ENCODE peak calls at places on chromosomes 11 and 22, in six cellular contexts. One of them, this sample, is unnamed.
A peak's percentile ranks its signal among the peaks of the same experiment; 100 is the strongest.

GRCh38 chr22:41564563-41564962 is 3.8 kb downstream of the CSDC2 start:
- DNase-seq in activated T-helper 1 cell treated with Interleukin-2 at 50 U/mL for 16 hours: no peak
- DNase-seq in activated CD4-positive, alpha-beta T cell treated with anti-CD3 and anti-CD28 coated beads, Interleukin-2, amount 50 U/mL, for 48 hours: no peak
- DNase-seq in iPS DF 6.9: no peak
- DNase-seq in activated naive CD4-positive, alpha-beta T cell: no peak
- DNase-seq in activated CD4-positive, CD25-positive, alpha-beta regulatory T cell treated with anti-CD3 and anti-CD28 coated beads, Interleukin-2, amount 50 U/mL, for 16 hours: no peak
- DNase-seq in this sample: no peak

GRCh38 chr22:42344391-42344861 is 74.0 kb upstream of the TCF20 start:
- DNase-seq in activated CD4-positive, CD25-positive, alpha-beta regulatory T cell treated with anti-CD3 and anti-CD28 coated beads, Interleukin-2, amount 50 U/mL, for 16 hours: no peak
- DNase-seq in activated T-helper 1 cell treated with Interleukin-2 at 50 U/mL for 16 hours: no peak
- DNase-seq in iPS DF 6.9: no peak
- DNase-seq in activated CD4-positive, alpha-beta T cell treated with anti-CD3 and anti-CD28 coated beads, Interleukin-2, amount 50 U/mL, for 48 hours: no peak
- DNase-seq in activated naive CD4-positive, alpha-beta T cell: no peak
- DNase-seq in this sample: no peak

GRCh38 chr22:31951201-31952093 is 7.1 kb downstream of the YWHAH start:
- DNase-seq in activated CD4-positive, CD25-positive, alpha-beta regulatory T cell treated with anti-CD3 and anti-CD28 coated beads, Interleukin-2, amount 50 U/mL, for 16 hours: no peak
- DNase-seq in iPS DF 6.9: no peak
- DNase-seq in activated CD4-positive, alpha-beta T cell treated with anti-CD3 and anti-CD28 coated beads, Interleukin-2, amount 50 U/mL, for 48 hours: peak; percentile 57
- DNase-seq in activated naive CD4-positive, alpha-beta T cell: no peak
- DNase-seq in activated T-helper 1 cell treated with Interleukin-2 at 50 U/mL for 16 hours: no peak
- DNase-seq in this sample: no peak

GRCh38 chr11:115580416-115580815 is 76.2 kb upstream of the CADM1 start:
- DNase-seq in activated CD4-positive, alpha-beta T cell treated with anti-CD3 and anti-CD28 coated beads, Interleukin-2, amount 50 U/mL, for 48 hours: no peak
- DNase-seq in iPS DF 6.9: no peak
- DNase-seq in activated naive CD4-positive, alpha-beta T cell: no peak
- DNase-seq in activated CD4-positive, CD25-positive, alpha-beta regulatory T cell treated with anti-CD3 and anti-CD28 coated beads, Interleukin-2, amount 50 U/mL, for 16 hours: no peak
- DNase-seq in activated T-helper 1 cell treated with Interleukin-2 at 50 U/mL for 16 hours: no peak
- DNase-seq in this sample: no peak

GRCh38 chr22:45238431-45239377 is 2.0 kb downstream of the KIAA0930 start:
- DNase-seq in activated naive CD4-positive, alpha-beta T cell: no peak
- DNase-seq in activated T-helper 1 cell treated with Interleukin-2 at 50 U/mL for 16 hours: no peak
- DNase-seq in iPS DF 6.9: no peak
- DNase-seq in activated CD4-positive, CD25-positive, alpha-beta regulatory T cell treated with anti-CD3 and anti-CD28 coated beads, Interleukin-2, amount 50 U/mL, for 16 hours: no peak
- DNase-seq in activated CD4-positive, alpha-beta T cell treated with anti-CD3 and anti-CD28 coated beads, Interleukin-2, amount 50 U/mL, for 48 hours: no peak
- DNase-seq in this sample: no peak

GRCh38 chr22:37428649-37429586 is 1.6 kb upstream of the ELFN2 start:
- DNase-seq in activated T-helper 1 cell treated with Interleukin-2 at 50 U/mL for 16 hours: peak; percentile 17
- DNase-seq in activated CD4-positive, CD25-positive, alpha-beta regulatory T cell treated with anti-CD3 and anti-CD28 coated beads, Interleukin-2, amount 50 U/mL, for 16 hours: peak; percentile 21
- DNase-seq in activated CD4-positive, alpha-beta T cell treated with anti-CD3 and anti-CD28 coated beads, Interleukin-2, amount 50 U/mL, for 48 hours: peak; percentile 66
- DNase-seq in iPS DF 6.9: no peak
- DNase-seq in activated naive CD4-positive, alpha-beta T cell: peak; percentile 20
- DNase-seq in this sample: peak; percentile 76

GRCh38 chr11:75547617-75548054 is 14.4 kb upstream of the SERPINH1 start:
- DNase-seq in activated CD4-positive, CD25-positive, alpha-beta regulatory T cell treated with anti-CD3 and anti-CD28 coated beads, Interleukin-2, amount 50 U/mL, for 16 hours: no peak
- DNase-seq in activated CD4-positive, alpha-beta T cell treated with anti-CD3 and anti-CD28 coated beads, Interleukin-2, amount 50 U/mL, for 48 hours: peak; percentile 58
- DNase-seq in activated T-helper 1 cell treated with Interleukin-2 at 50 U/mL for 16 hours: no peak
- DNase-seq in activated naive CD4-positive, alpha-beta T cell: no peak
- DNase-seq in iPS DF 6.9: peak; percentile 57
- DNase-seq in this sample: peak; percentile 78

GRCh38 chr11:106708348-106708747 is 309.9 kb downstream of the GUCY1A2 start:
- DNase-seq in iPS DF 6.9: no peak
- DNase-seq in activated CD4-positive, alpha-beta T cell treated with anti-CD3 and anti-CD28 coated beads, Interleukin-2, amount 50 U/mL, for 48 hours: no peak
- DNase-seq in activated naive CD4-positive, alpha-beta T cell: no peak
- DNase-seq in activated CD4-positive, CD25-positive, alpha-beta regulatory T cell treated with anti-CD3 and anti-CD28 coated beads, Interleukin-2, amount 50 U/mL, for 16 hours: no peak
- DNase-seq in activated T-helper 1 cell treated with Interleukin-2 at 50 U/mL for 16 hours: no peak
- DNase-seq in this sample: no peak

GRCh38 chr11:33598426-33599069 is 102.1 kb downstream of the C11orf91 start:
- DNase-seq in activated naive CD4-positive, alpha-beta T cell: no peak
- DNase-seq in iPS DF 6.9: no peak
- DNase-seq in activated CD4-positive, alpha-beta T cell treated with anti-CD3 and anti-CD28 coated beads, Interleukin-2, amount 50 U/mL, for 48 hours: no peak
- DNase-seq in activated T-helper 1 cell treated with Interleukin-2 at 50 U/mL for 16 hours: no peak
- DNase-seq in activated CD4-positive, CD25-positive, alpha-beta regulatory T cell treated with anti-CD3 and anti-CD28 coated beads, Interleukin-2, amount 50 U/mL, for 16 hours: no peak
- DNase-seq in this sample: no peak

GRCh38 chr11:65381721-65382035 is 768 bp downstream of the SLC25A45 start:
- DNase-seq in activated T-helper 1 cell treated with Interleukin-2 at 50 U/mL for 16 hours: no peak
- DNase-seq in activated CD4-positive, alpha-beta T cell treated with anti-CD3 and anti-CD28 coated beads, Interleukin-2, amount 50 U/mL, for 48 hours: no peak
- DNase-seq in iPS DF 6.9: no peak
- DNase-seq in activated CD4-positive, CD25-positive, alpha-beta regulatory T cell treated with anti-CD3 and anti-CD28 coated beads, Interleukin-2, amount 50 U/mL, for 16 hours: no peak
- DNase-seq in activated naive CD4-positive, alpha-beta T cell: no peak
- DNase-seq in this sample: no peak

GRCh38 chr11:74577624-74578396 is 14.6 kb upstream of the POLD3 start:
- DNase-seq in activated T-helper 1 cell treated with Interleukin-2 at 50 U/mL for 16 hours: no peak
- DNase-seq in activated naive CD4-positive, alpha-beta T cell: no peak
- DNase-seq in iPS DF 6.9: no peak
- DNase-seq in activated CD4-positive, alpha-beta T cell treated with anti-CD3 and anti-CD28 coated beads, Interleukin-2, amount 50 U/mL, for 48 hours: no peak
- DNase-seq in activated CD4-positive, CD25-positive, alpha-beta regulatory T cell treated with anti-CD3 and anti-CD28 coated beads, Interleukin-2, amount 50 U/mL, for 16 hours: no peak
- DNase-seq in this sample: no peak

GRCh38 chr11:31656051-31656450 is 146.5 kb downstream of the ELP4 start:
- DNase-seq in activated CD4-positive, CD25-positive, alpha-beta regulatory T cell treated with anti-CD3 and anti-CD28 coated beads, Interleukin-2, amount 50 U/mL, for 16 hours: no peak
- DNase-seq in activated T-helper 1 cell treated with Interleukin-2 at 50 U/mL for 16 hours: no peak
- DNase-seq in activated CD4-positive, alpha-beta T cell treated with anti-CD3 and anti-CD28 coated beads, Interleukin-2, amount 50 U/mL, for 48 hours: no peak
- DNase-seq in activated naive CD4-positive, alpha-beta T cell: no peak
- DNase-seq in iPS DF 6.9: no peak
- DNase-seq in this sample: no peak

GRCh38 chr22:22110548-22111266 is 128.1 kb upstream of the TOP3B start:
- DNase-seq in activated CD4-positive, CD25-positive, alpha-beta regulatory T cell treated with anti-CD3 and anti-CD28 coated beads, Interleukin-2, amount 50 U/mL, for 16 hours: no peak
- DNase-seq in activated T-helper 1 cell treated with Interleukin-2 at 50 U/mL for 16 hours: no peak
- DNase-seq in activated naive CD4-positive, alpha-beta T cell: no peak
- DNase-seq in activated CD4-positive, alpha-beta T cell treated with anti-CD3 and anti-CD28 coated beads, Interleukin-2, amount 50 U/mL, for 48 hours: peak; percentile 63
- DNase-seq in iPS DF 6.9: peak; percentile 25
- DNase-seq in this sample: no peak

GRCh38 chr11:118915941-118916841 is 9.5 kb downstream of the BCL9L start:
- DNase-seq in activated CD4-positive, alpha-beta T cell treated with anti-CD3 and anti-CD28 coated beads, Interleukin-2, amount 50 U/mL, for 48 hours: no peak
- DNase-seq in activated CD4-positive, CD25-positive, alpha-beta regulatory T cell treated with anti-CD3 and anti-CD28 coated beads, Interleukin-2, amount 50 U/mL, for 16 hours: no peak
- DNase-seq in iPS DF 6.9: no peak
- DNase-seq in activated T-helper 1 cell treated with Interleukin-2 at 50 U/mL for 16 hours: no peak
- DNase-seq in activated naive CD4-positive, alpha-beta T cell: no peak
- DNase-seq in this sample: no peak

GRCh38 chr11:10076458-10077141 is 217.4 kb downstream of the SBF2 start:
- DNase-seq in activated T-helper 1 cell treated with Interleukin-2 at 50 U/mL for 16 hours: no peak
- DNase-seq in activated CD4-positive, alpha-beta T cell treated with anti-CD3 and anti-CD28 coated beads, Interleukin-2, amount 50 U/mL, for 48 hours: peak; percentile 48
- DNase-seq in activated CD4-positive, CD25-positive, alpha-beta regulatory T cell treated with anti-CD3 and anti-CD28 coated beads, Interleukin-2, amount 50 U/mL, for 16 hours: peak; percentile 4
- DNase-seq in iPS DF 6.9: peak; percentile 48
- DNase-seq in activated naive CD4-positive, alpha-beta T cell: no peak
- DNase-seq in this sample: no peak

GRCh38 chr11:45021001-45021400 is 70.3 kb upstream of the TP53I11 start:
- DNase-seq in activated CD4-positive, alpha-beta T cell treated with anti-CD3 and anti-CD28 coated beads, Interleukin-2, amount 50 U/mL, for 48 hours: no peak
- DNase-seq in activated T-helper 1 cell treated with Interleukin-2 at 50 U/mL for 16 hours: no peak
- DNase-seq in activated CD4-positive, CD25-positive, alpha-beta regulatory T cell treated with anti-CD3 and anti-CD28 coated beads, Interleukin-2, amount 50 U/mL, for 16 hours: no peak
- DNase-seq in activated naive CD4-positive, alpha-beta T cell: no peak
- DNase-seq in iPS DF 6.9: no peak
- DNase-seq in this sample: no peak

GRCh38 chr11:126917531-126918204 is 82.9 kb downstream of the KIRREL3 start:
- DNase-seq in iPS DF 6.9: no peak
- DNase-seq in activated CD4-positive, alpha-beta T cell treated with anti-CD3 and anti-CD28 coated beads, Interleukin-2, amount 50 U/mL, for 48 hours: peak; percentile 25
- DNase-seq in activated T-helper 1 cell treated with Interleukin-2 at 50 U/mL for 16 hours: no peak
- DNase-seq in activated CD4-positive, CD25-positive, alpha-beta regulatory T cell treated with anti-CD3 and anti-CD28 coated beads, Interleukin-2, amount 50 U/mL, for 16 hours: no peak
- DNase-seq in activated naive CD4-positive, alpha-beta T cell: no peak
- DNase-seq in this sample: no peak

GRCh38 chr11:62575156-62575555 is 1.5 kb upstream of the EEF1G start:
- DNase-seq in activated T-helper 1 cell treated with Interleukin-2 at 50 U/mL for 16 hours: no peak
- DNase-seq in iPS DF 6.9: no peak
- DNase-seq in activated CD4-positive, alpha-beta T cell treated with anti-CD3 and anti-CD28 coated beads, Interleukin-2, amount 50 U/mL, for 48 hours: no peak
- DNase-seq in activated CD4-positive, CD25-positive, alpha-beta regulatory T cell treated with anti-CD3 and anti-CD28 coated beads, Interleukin-2, amount 50 U/mL, for 16 hours: no peak
- DNase-seq in activated naive CD4-positive, alpha-beta T cell: no peak
- DNase-seq in this sample: no peak

GRCh38 chr11:19651654-19652053 is 61.0 kb upstream of the NAV2 start:
- DNase-seq in iPS DF 6.9: no peak
- DNase-seq in activated naive CD4-positive, alpha-beta T cell: no peak
- DNase-seq in activated CD4-positive, alpha-beta T cell treated with anti-CD3 and anti-CD28 coated beads, Interleukin-2, amount 50 U/mL, for 48 hours: no peak
- DNase-seq in activated T-helper 1 cell treated with Interleukin-2 at 50 U/mL for 16 hours: no peak
- DNase-seq in activated CD4-positive, CD25-positive, alpha-beta regulatory T cell treated with anti-CD3 and anti-CD28 coated beads, Interleukin-2, amount 50 U/mL, for 16 hours: no peak
- DNase-seq in this sample: no peak

GRCh38 chr22:26666035-26666338 is 8.6 kb downstream of the MIAT start:
- DNase-seq in iPS DF 6.9: no peak
- DNase-seq in activated T-helper 1 cell treated with Interleukin-2 at 50 U/mL for 16 hours: no peak
- DNase-seq in activated CD4-positive, alpha-beta T cell treated with anti-CD3 and anti-CD28 coated beads, Interleukin-2, amount 50 U/mL, for 48 hours: no peak
- DNase-seq in activated CD4-positive, CD25-positive, alpha-beta regulatory T cell treated with anti-CD3 and anti-CD28 coated beads, Interleukin-2, amount 50 U/mL, for 16 hours: no peak
- DNase-seq in activated naive CD4-positive, alpha-beta T cell: no peak
- DNase-seq in this sample: no peak

GRCh38 chr22:46416537-46417267 is 81.2 kb downstream of the TRMU start:
- DNase-seq in activated CD4-positive, alpha-beta T cell treated with anti-CD3 and anti-CD28 coated beads, Interleukin-2, amount 50 U/mL, for 48 hours: no peak
- DNase-seq in activated CD4-positive, CD25-positive, alpha-beta regulatory T cell treated with anti-CD3 and anti-CD28 coated beads, Interleukin-2, amount 50 U/mL, for 16 hours: no peak
- DNase-seq in activated naive CD4-positive, alpha-beta T cell: no peak
- DNase-seq in activated T-helper 1 cell treated with Interleukin-2 at 50 U/mL for 16 hours: no peak
- DNase-seq in iPS DF 6.9: no peak
- DNase-seq in this sample: no peak

GRCh38 chr22:43310311-43310710 is 32.9 kb downstream of the SCUBE1 start:
- DNase-seq in activated CD4-positive, alpha-beta T cell treated with anti-CD3 and anti-CD28 coated beads, Interleukin-2, amount 50 U/mL, for 48 hours: no peak
- DNase-seq in iPS DF 6.9: no peak
- DNase-seq in activated CD4-positive, CD25-positive, alpha-beta regulatory T cell treated with anti-CD3 and anti-CD28 coated beads, Interleukin-2, amount 50 U/mL, for 16 hours: no peak
- DNase-seq in activated T-helper 1 cell treated with Interleukin-2 at 50 U/mL for 16 hours: no peak
- DNase-seq in activated naive CD4-positive, alpha-beta T cell: no peak
- DNase-seq in this sample: no peak

GRCh38 chr22:46661221-46661851 is 41.1 kb downstream of the GRAMD4 start:
- DNase-seq in activated CD4-positive, alpha-beta T cell treated with anti-CD3 and anti-CD28 coated beads, Interleukin-2, amount 50 U/mL, for 48 hours: peak; percentile 61
- DNase-seq in activated CD4-positive, CD25-positive, alpha-beta regulatory T cell treated with anti-CD3 and anti-CD28 coated beads, Interleukin-2, amount 50 U/mL, for 16 hours: peak; percentile 25
- DNase-seq in activated naive CD4-positive, alpha-beta T cell: no peak
- DNase-seq in iPS DF 6.9: no peak
- DNase-seq in activated T-helper 1 cell treated with Interleukin-2 at 50 U/mL for 16 hours: peak; percentile 27
- DNase-seq in this sample: no peak

GRCh38 chr11:95119361-95120060 is 29.9 kb downstream of the ENDOD1 start:
- DNase-seq in activated CD4-positive, CD25-positive, alpha-beta regulatory T cell treated with anti-CD3 and anti-CD28 coated beads, Interleukin-2, amount 50 U/mL, for 16 hours: no peak
- DNase-seq in iPS DF 6.9: no peak
- DNase-seq in activated T-helper 1 cell treated with Interleukin-2 at 50 U/mL for 16 hours: no peak
- DNase-seq in activated naive CD4-positive, alpha-beta T cell: no peak
- DNase-seq in activated CD4-positive, alpha-beta T cell treated with anti-CD3 and anti-CD28 coated beads, Interleukin-2, amount 50 U/mL, for 48 hours: no peak
- DNase-seq in this sample: no peak

GRCh38 chr22:32760815-32761214 is 40.7 kb upstream of the TIMP3 start:
- DNase-seq in activated naive CD4-positive, alpha-beta T cell: no peak
- DNase-seq in activated CD4-positive, CD25-positive, alpha-beta regulatory T cell treated with anti-CD3 and anti-CD28 coated beads, Interleukin-2, amount 50 U/mL, for 16 hours: no peak
- DNase-seq in activated CD4-positive, alpha-beta T cell treated with anti-CD3 and anti-CD28 coated beads, Interleukin-2, amount 50 U/mL, for 48 hours: no peak
- DNase-seq in iPS DF 6.9: no peak
- DNase-seq in activated T-helper 1 cell treated with Interleukin-2 at 50 U/mL for 16 hours: no peak
- DNase-seq in this sample: no peak

GRCh38 chr11:65120831-65121230 is 1.1 kb downstream of the FAU start:
- DNase-seq in iPS DF 6.9: no peak
- DNase-seq in activated CD4-positive, CD25-positive, alpha-beta regulatory T cell treated with anti-CD3 and anti-CD28 coated beads, Interleukin-2, amount 50 U/mL, for 16 hours: no peak
- DNase-seq in activated CD4-positive, alpha-beta T cell treated with anti-CD3 and anti-CD28 coated beads, Interleukin-2, amount 50 U/mL, for 48 hours: no peak
- DNase-seq in activated naive CD4-positive, alpha-beta T cell: no peak
- DNase-seq in activated T-helper 1 cell treated with Interleukin-2 at 50 U/mL for 16 hours: no peak
- DNase-seq in this sample: no peak

GRCh38 chr11:6410695-6411430 is 8.0 kb downstream of the APBB1 start:
- DNase-seq in iPS DF 6.9: no peak
- DNase-seq in activated CD4-positive, alpha-beta T cell treated with anti-CD3 and anti-CD28 coated beads, Interleukin-2, amount 50 U/mL, for 48 hours: no peak
- DNase-seq in activated naive CD4-positive, alpha-beta T cell: no peak
- DNase-seq in activated T-helper 1 cell treated with Interleukin-2 at 50 U/mL for 16 hours: no peak
- DNase-seq in activated CD4-positive, CD25-positive, alpha-beta regulatory T cell treated with anti-CD3 and anti-CD28 coated beads, Interleukin-2, amount 50 U/mL, for 16 hours: no peak
- DNase-seq in this sample: no peak

GRCh38 chr11:95068549-95068948 is 1.8 kb downstream of the SRSF8 start:
- DNase-seq in iPS DF 6.9: no peak
- DNase-seq in activated naive CD4-positive, alpha-beta T cell: no peak
- DNase-seq in activated CD4-positive, alpha-beta T cell treated with anti-CD3 and anti-CD28 coated beads, Interleukin-2, amount 50 U/mL, for 48 hours: peak; percentile 69
- DNase-seq in activated T-helper 1 cell treated with Interleukin-2 at 50 U/mL for 16 hours: peak; percentile 49
- DNase-seq in activated CD4-positive, CD25-positive, alpha-beta regulatory T cell treated with anti-CD3 and anti-CD28 coated beads, Interleukin-2, amount 50 U/mL, for 16 hours: peak; percentile 47
- DNase-seq in this sample: no peak

GRCh38 chr11:68825603-68826002 is 16.1 kb downstream of the CPT1A start:
- DNase-seq in activated CD4-positive, CD25-positive, alpha-beta regulatory T cell treated with anti-CD3 and anti-CD28 coated beads, Interleukin-2, amount 50 U/mL, for 16 hours: no peak
- DNase-seq in activated CD4-positive, alpha-beta T cell treated with anti-CD3 and anti-CD28 coated beads, Interleukin-2, amount 50 U/mL, for 48 hours: peak; percentile 51
- DNase-seq in iPS DF 6.9: no peak
- DNase-seq in activated naive CD4-positive, alpha-beta T cell: no peak
- DNase-seq in activated T-helper 1 cell treated with Interleukin-2 at 50 U/mL for 16 hours: peak; percentile 26
- DNase-seq in this sample: no peak

GRCh38 chr11:47797633-47798032 is 30.5 kb upstream of the FNBP4 start:
- DNase-seq in activated CD4-positive, CD25-positive, alpha-beta regulatory T cell treated with anti-CD3 and anti-CD28 coated beads, Interleukin-2, amount 50 U/mL, for 16 hours: peak; percentile 8
- DNase-seq in iPS DF 6.9: no peak
- DNase-seq in activated naive CD4-positive, alpha-beta T cell: no peak
- DNase-seq in activated CD4-positive, alpha-beta T cell treated with anti-CD3 and anti-CD28 coated beads, Interleukin-2, amount 50 U/mL, for 48 hours: peak; percentile 54
- DNase-seq in activated T-helper 1 cell treated with Interleukin-2 at 50 U/mL for 16 hours: no peak
- DNase-seq in this sample: no peak

GRCh38 chr11:17876827-17877226 is 136.0 kb downstream of the SERGEF start:
- DNase-seq in activated CD4-positive, CD25-positive, alpha-beta regulatory T cell treated with anti-CD3 and anti-CD28 coated beads, Interleukin-2, amount 50 U/mL, for 16 hours: no peak
- DNase-seq in iPS DF 6.9: no peak
- DNase-seq in activated CD4-positive, alpha-beta T cell treated with anti-CD3 and anti-CD28 coated beads, Interleukin-2, amount 50 U/mL, for 48 hours: no peak
- DNase-seq in activated T-helper 1 cell treated with Interleukin-2 at 50 U/mL for 16 hours: no peak
- DNase-seq in activated naive CD4-positive, alpha-beta T cell: no peak
- DNase-seq in this sample: no peak

GRCh38 chr11:61053198-61053597 is 49.1 kb upstream of the CD5 start:
- DNase-seq in iPS DF 6.9: no peak
- DNase-seq in activated naive CD4-positive, alpha-beta T cell: no peak
- DNase-seq in activated T-helper 1 cell treated with Interleukin-2 at 50 U/mL for 16 hours: no peak
- DNase-seq in activated CD4-positive, CD25-positive, alpha-beta regulatory T cell treated with anti-CD3 and anti-CD28 coated beads, Interleukin-2, amount 50 U/mL, for 16 hours: no peak
- DNase-seq in activated CD4-positive, alpha-beta T cell treated with anti-CD3 and anti-CD28 coated beads, Interleukin-2, amount 50 U/mL, for 48 hours: no peak
- DNase-seq in this sample: no peak

GRCh38 chr22:31899661-31900060 is 44.7 kb upstream of the YWHAH start:
- DNase-seq in activated CD4-positive, alpha-beta T cell treated with anti-CD3 and anti-CD28 coated beads, Interleukin-2, amount 50 U/mL, for 48 hours: no peak
- DNase-seq in activated CD4-positive, CD25-positive, alpha-beta regulatory T cell treated with anti-CD3 and anti-CD28 coated beads, Interleukin-2, amount 50 U/mL, for 16 hours: no peak
- DNase-seq in activated naive CD4-positive, alpha-beta T cell: no peak
- DNase-seq in activated T-helper 1 cell treated with Interleukin-2 at 50 U/mL for 16 hours: no peak
- DNase-seq in iPS DF 6.9: no peak
- DNase-seq in this sample: no peak

GRCh38 chr22:30370681-30371080 is 13.9 kb downstream of the CCDC157 start:
- DNase-seq in activated T-helper 1 cell treated with Interleukin-2 at 50 U/mL for 16 hours: no peak
- DNase-seq in activated naive CD4-positive, alpha-beta T cell: no peak
- DNase-seq in activated CD4-positive, alpha-beta T cell treated with anti-CD3 and anti-CD28 coated beads, Interleukin-2, amount 50 U/mL, for 48 hours: no peak
- DNase-seq in activated CD4-positive, CD25-positive, alpha-beta regulatory T cell treated with anti-CD3 and anti-CD28 coated beads, Interleukin-2, amount 50 U/mL, for 16 hours: no peak
- DNase-seq in iPS DF 6.9: no peak
- DNase-seq in this sample: no peak

GRCh38 chr22:46500201-46500600 is 37.2 kb downstream of the CELSR1 start:
- DNase-seq in activated T-helper 1 cell treated with Interleukin-2 at 50 U/mL for 16 hours: no peak
- DNase-seq in iPS DF 6.9: peak; percentile 73
- DNase-seq in activated naive CD4-positive, alpha-beta T cell: no peak
- DNase-seq in activated CD4-positive, alpha-beta T cell treated with anti-CD3 and anti-CD28 coated beads, Interleukin-2, amount 50 U/mL, for 48 hours: no peak
- DNase-seq in activated CD4-positive, CD25-positive, alpha-beta regulatory T cell treated with anti-CD3 and anti-CD28 coated beads, Interleukin-2, amount 50 U/mL, for 16 hours: no peak
- DNase-seq in this sample: no peak

GRCh38 chr11:101446238-101446637 is 137.6 kb downstream of the TRPC6 start:
- DNase-seq in activated T-helper 1 cell treated with Interleukin-2 at 50 U/mL for 16 hours: no peak
- DNase-seq in activated CD4-positive, alpha-beta T cell treated with anti-CD3 and anti-CD28 coated beads, Interleukin-2, amount 50 U/mL, for 48 hours: no peak
- DNase-seq in activated naive CD4-positive, alpha-beta T cell: no peak
- DNase-seq in activated CD4-positive, CD25-positive, alpha-beta regulatory T cell treated with anti-CD3 and anti-CD28 coated beads, Interleukin-2, amount 50 U/mL, for 16 hours: no peak
- DNase-seq in iPS DF 6.9: no peak
- DNase-seq in this sample: no peak

GRCh38 chr22:25759825-25760231 is 17.8 kb downstream of the MYO18B start:
- DNase-seq in activated T-helper 1 cell treated with Interleukin-2 at 50 U/mL for 16 hours: no peak
- DNase-seq in activated CD4-positive, CD25-positive, alpha-beta regulatory T cell treated with anti-CD3 and anti-CD28 coated beads, Interleukin-2, amount 50 U/mL, for 16 hours: no peak
- DNase-seq in iPS DF 6.9: no peak
- DNase-seq in activated CD4-positive, alpha-beta T cell treated with anti-CD3 and anti-CD28 coated beads, Interleukin-2, amount 50 U/mL, for 48 hours: no peak
- DNase-seq in activated naive CD4-positive, alpha-beta T cell: no peak
- DNase-seq in this sample: no peak

This sample was measured in mesothelial cell of epicardium.